ENCODE peak calls at places on chromosomes 4 and X, in eight cellular contexts. Z, R, G, L, M, A, B and S are unnamed samples.

GRCh38 chr4:28760003-28760402 is 1899.4 kb downstream of the STIM2 start:
- DNase-seq in Z (no peak), R (no peak), G (no peak), L (no peak), M (no peak), A (no peak), B (no peak), S (no peak)

GRCh38 chrX:13898084-13898483 is 81.2 kb upstream of the GPM6B start:
- DNase-seq in Z (no peak), R (no peak), G (no peak), L (peak; percentile 32), M (no peak), A (no peak), B (peak; percentile 82), S (peak; percentile 62)

GRCh38 chr4:90121961-90122748 is 5.0 kb upstream of the CCSER1 start:
- DNase-seq in Z (peak; percentile 81), R (no peak), G (no peak), L (peak; percentile 18), M (no peak), A (no peak), B (no peak), S (peak; percentile 81)

GRCh38 chrX:132956421-132957210 is 1.8 kb downstream of the HS6ST2 start:
- DNase-seq in Z (no peak), R (no peak), G (no peak), L (no peak), M (no peak), A (no peak), B (no peak), S (no peak)

GRCh38 chr4:76545161-76545884 is 110.3 kb downstream of the SHROOM3 start:
- DNase-seq in Z (no peak), R (peak; percentile 80), G (no peak), L (peak; percentile 50), M (no peak), A (no peak), B (no peak), S (no peak)

GRCh38 chr4:3756343-3757059 is 9.7 kb upstream of the ADRA2C start:
- DNase-seq in Z (no peak), R (no peak), G (no peak), L (no peak), M (peak; percentile 59), A (no peak), B (no peak), S (no peak)

GRCh38 chr4:91099666-91100065 is 972.5 kb downstream of the CCSER1 start:
- DNase-seq in Z (no peak), R (no peak), G (no peak), L (no peak), M (no peak), A (no peak), B (no peak), S (no peak)

GRCh38 chrX:66634272-66634671 is 4.6 kb downstream of the EDA2R start:
- DNase-seq in Z (no peak), R (peak; percentile 30), G (no peak), L (no peak), M (no peak), A (no peak), B (peak; percentile 83), S (no peak)

GRCh38 chrX:149198980-149199732 is 305.9 kb downstream of the IDS start:
- DNase-seq in Z (no peak), R (no peak), G (no peak), L (no peak), M (no peak), A (no peak), B (no peak), S (no peak)

GRCh38 chr4:92483341-92483740 is 179.6 kb downstream of the GRID2 start:
- DNase-seq in Z (no peak), R (no peak), G (no peak), L (no peak), M (no peak), A (no peak), B (no peak), S (no peak)

GRCh38 chr4:102543030-102543505 is 41.9 kb downstream of the NFKB1 start:
- DNase-seq in Z (no peak), R (no peak), G (no peak), L (no peak), M (no peak), A (no peak), B (no peak), S (no peak)

GRCh38 chr4:94995684-94996394 is 238.1 kb downstream of the BMPR1B start:
- DNase-seq in Z (no peak), R (peak; percentile 41), G (no peak), L (no peak), M (peak; percentile 25), A (no peak), B (peak; percentile 4), S (peak; percentile 13)

GRCh38 chrX:63761639-63762038 is 23.4 kb downstream of the ARHGEF9 start:
- DNase-seq in Z (no peak), R (no peak), G (no peak), L (peak; percentile 5), M (no peak), A (no peak), B (no peak), S (no peak)

GRCh38 chr4:124947622-124948265 is 235.2 kb upstream of the ANKRD50 start:
- DNase-seq in Z (no peak), R (no peak), G (no peak), L (peak; percentile 60), M (no peak), A (no peak), B (no peak), S (no peak)

GRCh38 chr4:128831526-128832252 is 22.2 kb downstream of the JADE1 start:
- DNase-seq in Z (no peak), R (peak; percentile 71), G (no peak), L (no peak), M (peak; percentile 23), A (no peak), B (peak; percentile 52), S (no peak)

GRCh38 chr4:136009258-136009832 is 1522.9 kb downstream of the PCDH18 start:
- DNase-seq in Z (no peak), R (no peak), G (no peak), L (no peak), M (no peak), A (no peak), B (no peak), S (no peak)

GRCh38 chr4:39365360-39365759 is 802 bp downstream of the RFC1 start:
- DNase-seq in Z (no peak), R (no peak), G (no peak), L (no peak), M (no peak), A (no peak), B (no peak), S (no peak)

GRCh38 chr4:152081024-152081423 is 320.2 kb upstream of the GATB start:
- DNase-seq in Z (no peak), R (no peak), G (no peak), L (no peak), M (no peak), A (no peak), B (no peak), S (no peak)

GRCh38 chrX:150649096-150649870 is 43.9 kb upstream of the MTMR1 start:
- DNase-seq in Z (no peak), R (no peak), G (no peak), L (peak; percentile 1), M (no peak), A (no peak), B (peak; percentile 52), S (no peak)

GRCh38 chrX:136586386-136586785 is 54.4 kb downstream of the VGLL1 start:
- DNase-seq in Z (no peak), R (no peak), G (no peak), L (no peak), M (no peak), A (no peak), B (no peak), S (no peak)

GRCh38 chrX:135396109-135396508 is 25.6 kb upstream of the SMIM10L2A start:
- DNase-seq in Z (peak; percentile 33), R (peak; percentile 4), G (no peak), L (peak; percentile 4), M (no peak), A (no peak), B (peak; percentile 10), S (peak; percentile 57)

GRCh38 chrX:1444896-1445480 is 7.7 kb downstream of the ASMTL start:
- DNase-seq in Z (no peak), R (no peak), G (peak; percentile 40), L (no peak), M (no peak), A (no peak), B (no peak), S (no peak)